ENCODE peak calls at places on chromosomes 2 and 18, in eight cellular contexts. A is HepG2, D is A549, Z is uterus, W is tibial nerve, G is ovary, M is lower leg skin, C is right lobe of liver. K is an unnamed sample.

GRCh38 chr2:196808281-196808680 is 874 bp downstream of the C2orf66 start:
- DNase-seq in A (no peak), Z (no peak), M (no peak), C (no peak), W (no peak), G (no peak), D (no peak), K (no peak)

GRCh38 chr2:27494944-27495554 is at the start of gene FNDC4:
- DNase-seq in G (peak), A (no peak), Z (no peak), D (peak), M (no peak), C (peak), W (no peak), K (peak)

GRCh38 chr2:167190053-167190452 is 301.8 kb downstream of the XIRP2 start:
- DNase-seq in A (no peak), Z (no peak), G (no peak), C (no peak), W (no peak), M (no peak), D (no peak), K (no peak)

GRCh38 chr2:203691149-203691548 is 15.3 kb upstream of the CD28 start:
- DNase-seq in M (no peak), D (no peak), W (no peak), C (no peak), Z (no peak), A (peak), G (no peak), K (no peak)

GRCh38 chr2:67600946-67601345 is 203.8 kb downstream of the ETAA1 start:
- DNase-seq in W (no peak), Z (no peak), C (no peak), M (no peak), D (no peak), A (no peak), G (no peak), K (no peak)

GRCh38 chr18:79517322-79517721 is 121.6 kb downstream of the NFATC1 start:
- DNase-seq in M (no peak), A (no peak), D (no peak), G (no peak), Z (no peak), C (peak), W (no peak), K (no peak)

GRCh38 chr2:28292491-28292890 is 100.2 kb upstream of the FOSL2 start:
- DNase-seq in W (no peak), D (no peak), G (no peak), C (no peak), M (no peak), Z (no peak), A (no peak), K (no peak)

GRCh38 chr2:119744335-119744939 is 15.3 kb upstream of the PTPN4 start:
- DNase-seq in D (peak), A (peak), W (no peak), C (peak), G (no peak), M (no peak), Z (no peak), K (no peak)

GRCh38 chr2:137706786-137707613 is 257.3 kb upstream of the HNMT start:
- DNase-seq in D (no peak), M (no peak), W (no peak), C (peak), G (no peak), Z (no peak), A (no peak), K (no peak)

GRCh38 chr2:20806286-20806685 is 16.6 kb downstream of the LDAH start:
- DNase-seq in G (no peak), A (no peak), M (no peak), Z (no peak), D (no peak), W (no peak), C (no peak), K (no peak)

GRCh38 chr2:101041413-101041812 is 39.3 kb downstream of the RPL31 start:
- DNase-seq in M (no peak), D (no peak), G (no peak), C (no peak), Z (no peak), W (no peak), A (no peak), K (no peak)

GRCh38 chr2:45923701-45924100 is 272.2 kb downstream of the PRKCE start:
- DNase-seq in D (no peak), G (no peak), A (no peak), M (no peak), W (no peak), Z (no peak), C (no peak), K (no peak)

GRCh38 chr2:238286987-238287386 is 1.4 kb downstream of the PER2 start:
- DNase-seq in Z (no peak), C (no peak), W (no peak), A (no peak), D (no peak), M (no peak), G (no peak), K (peak)

GRCh38 chr2:242034996-242035814 is 165.7 kb downstream of the RTP5 start:
- DNase-seq in A (no peak), Z (no peak), C (peak), W (no peak), D (no peak), G (peak), M (no peak), K (no peak)

GRCh38 chr18:35974181-35974580 is 1.7 kb downstream of the RMP24 start:
- DNase-seq in W (no peak), Z (no peak), C (no peak), M (no peak), G (no peak), A (no peak), D (no peak), K (no peak)

GRCh38 chr18:35969676-35970075 is 2.8 kb upstream of the RMP24 start:
- DNase-seq in D (no peak), C (no peak), Z (no peak), W (no peak), G (no peak), A (no peak), M (no peak), K (no peak)

GRCh38 chr18:35972197-35973000 is at the start of gene RMP24:
- DNase-seq in M (peak), G (peak), C (peak), Z (peak), A (peak), D (peak), W (peak), K (peak)

GRCh38 chr18:35971661-35972196 is 750 bp upstream of the RMP24 start:
- DNase-seq in D (no peak), M (no peak), G (no peak), A (peak), Z (no peak), W (no peak), C (no peak), K (no peak)

DNA sequence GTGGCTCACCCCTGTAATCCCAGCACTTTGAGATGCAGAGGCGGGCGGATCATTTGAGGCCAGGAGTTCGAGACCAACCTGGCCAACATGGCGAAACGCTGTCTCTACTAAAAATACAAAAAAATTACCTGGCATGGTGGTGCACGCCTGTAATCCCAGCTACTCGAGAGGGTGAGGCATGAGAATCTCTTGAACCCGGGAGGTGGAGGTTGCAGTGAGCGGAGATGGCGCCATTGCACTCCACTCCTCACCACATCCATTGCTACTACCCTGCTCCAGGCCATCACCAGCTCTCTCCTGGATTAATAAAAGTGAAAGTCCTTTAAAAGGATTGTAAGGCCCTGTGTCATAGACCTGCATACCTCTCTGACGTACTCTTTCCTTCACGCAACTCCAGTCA is 1.2 kb downstream of the RMP24 start:
- DNase-seq in G (no peak), C (no peak), W (no peak), Z (no peak), A (no peak), D (no peak), M (no peak), K (no peak)
- H3K4me3 ChIP-seq in G (no peak), C (peak), W (no peak), Z (no peak), A (peak), D (peak), M (no peak), K (no peak)

DNA sequence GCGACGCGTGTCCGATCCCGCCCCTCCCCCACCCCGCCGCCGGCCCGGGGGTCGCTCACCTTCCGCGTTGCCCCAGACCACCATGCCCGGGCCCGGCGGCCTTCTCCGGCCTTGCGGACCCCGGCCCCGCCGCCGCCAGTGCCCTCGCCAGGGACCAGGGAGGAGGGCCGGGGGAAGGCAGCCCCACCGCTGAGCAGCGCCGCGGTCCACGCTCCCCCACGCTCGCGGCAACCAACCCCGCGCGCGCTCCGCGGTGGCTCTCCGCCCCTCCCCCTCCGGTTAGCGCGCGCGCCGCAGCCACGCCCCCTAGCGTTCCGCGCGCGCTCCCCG is at the start of gene REV1:
- DNase-seq in A (no peak), G (no peak), Z (no peak), W (no peak), M (peak), D (no peak), C (no peak), K (no peak)
- TF ChIP-seq POLR2A in A (no peak), G (peak), Z (peak), W (no peak), M (no peak), D (peak), C (no peak), K (peak)

GRCh38 chr18:30450927-30451326 is 591.6 kb downstream of the DSC3 start:
- DNase-seq in Z (no peak), C (no peak), W (no peak), M (no peak), D (no peak), G (no peak), A (no peak), K (no peak)

GRCh38 chr18:30457156-30457555 is 585.4 kb downstream of the DSC3 start:
- DNase-seq in A (no peak), W (no peak), D (no peak), G (no peak), M (no peak), Z (no peak), C (no peak), K (no peak)

GRCh38 chr18:30454920-30455319 is 587.6 kb downstream of the DSC3 start:
- DNase-seq in D (no peak), M (no peak), A (no peak), C (no peak), Z (no peak), W (no peak), G (no peak), K (no peak)

GRCh38 chr18:30455741-30456140 is 586.8 kb downstream of the DSC3 start:
- DNase-seq in W (no peak), C (no peak), A (no peak), D (no peak), M (no peak), G (no peak), Z (no peak), K (no peak)

DNA sequence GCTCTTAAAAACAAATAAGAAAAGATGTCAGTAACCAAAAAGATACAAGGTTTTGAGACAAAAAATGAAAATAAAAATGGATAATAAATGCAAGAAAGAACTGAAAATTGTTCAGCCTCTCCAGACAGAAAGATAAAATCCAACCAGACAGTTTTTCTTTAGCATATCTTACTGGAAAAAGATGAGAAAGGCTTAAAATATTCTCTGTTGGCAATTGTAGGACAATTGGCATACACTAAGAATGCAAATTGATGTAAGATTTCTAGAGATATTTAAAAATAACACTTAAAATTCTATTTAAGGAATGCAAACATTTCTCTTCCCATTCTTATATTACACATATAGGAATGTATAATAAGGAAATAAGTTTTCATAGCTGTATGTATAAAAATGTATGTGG is 590.6 kb downstream of the DSC3 start:
- DNase-seq in G (no peak), A (no peak), Z (no peak), C (no peak), M (no peak), W (no peak), D (no peak), K (no peak)
- TF ChIP-seq CTCF in G (no peak), A (no peak), Z (no peak), C (no peak), M (no peak), W (no peak), D (no peak), K (no peak)

DNA sequence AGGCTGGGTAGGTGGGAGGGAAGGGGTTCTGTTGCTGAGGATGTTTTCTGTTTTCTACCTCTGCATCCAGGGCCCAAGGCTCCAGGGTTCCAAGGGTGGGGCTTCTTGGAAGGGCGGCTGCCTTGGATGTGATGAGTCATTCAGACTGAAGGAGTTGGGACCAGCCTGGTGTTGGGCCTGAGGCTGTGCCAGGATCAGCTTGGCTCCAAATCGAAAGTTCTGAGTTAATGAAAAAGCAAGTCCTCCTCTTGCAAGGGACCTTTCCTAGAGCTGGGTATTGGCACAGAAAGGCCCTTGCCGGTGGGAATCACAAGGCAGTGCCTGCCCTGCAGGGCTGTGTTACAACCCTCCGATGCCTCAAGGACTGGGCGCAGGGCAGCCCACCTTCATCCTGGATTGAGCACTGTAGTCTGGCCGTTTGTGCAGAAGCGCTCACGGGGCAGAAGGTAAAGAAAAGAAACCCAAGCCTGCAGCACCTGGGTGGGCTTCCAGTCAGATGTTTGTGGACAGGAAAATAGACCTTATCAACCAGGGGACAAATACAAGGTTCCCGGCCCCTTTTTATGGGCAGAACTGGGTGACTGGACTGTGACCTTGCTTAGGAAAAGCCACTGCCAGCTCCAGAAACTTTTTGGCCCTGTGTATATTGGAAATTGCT is 52.5 kb upstream of the MCFD2 start:
- DNase-seq in M (peak), A (no peak), W (peak), Z (peak), C (peak), G (peak), D (peak), K (peak)
- H3K4me3 ChIP-seq in M (no peak), A (no peak), W (no peak), Z (no peak), C (no peak), G (no peak), D (peak), K (peak)

GRCh38 chr18:35618289-35618688 is 36.7 kb downstream of the GALNT1 start:
- DNase-seq in W (no peak), M (no peak), A (no peak), D (no peak), G (no peak), C (no peak), Z (no peak), K (no peak)

GRCh38 chr18:35616074-35616473 is 34.5 kb downstream of the GALNT1 start:
- DNase-seq in W (no peak), A (no peak), M (no peak), G (no peak), C (no peak), Z (no peak), D (no peak), K (no peak)

GRCh38 chr18:35618703-35619102 is 37.2 kb downstream of the GALNT1 start:
- DNase-seq in W (no peak), Z (no peak), C (no peak), M (no peak), D (no peak), A (no peak), G (no peak), K (no peak)

GRCh38 chr18:35617865-35618264 is 36.3 kb downstream of the GALNT1 start:
- DNase-seq in D (no peak), W (no peak), M (no peak), A (no peak), C (no peak), G (no peak), Z (no peak), K (no peak)

GRCh38 chr18:35616664-35617423 is 35.3 kb downstream of the GALNT1 start:
- DNase-seq in Z (no peak), A (no peak), C (no peak), G (no peak), M (peak), D (peak), W (no peak), K (peak)
- TF ChIP-seq POLR2A in Z (no peak), A (no peak), C (no peak), G (no peak), M (no peak), D (no peak), W (no peak), K (no peak)

K was measured in Peyer's patch.